ENCODE peak calls at places on chromosomes 1 and 21, in four cellular contexts. E, K, W and H are unnamed samples.

GRCh38 chr1:70764747-70765146 is 282.9 kb downstream of the PTGER3 start:
- DNase-seq in E (no peak), K (no peak), W (no peak), H (no peak)

GRCh38 chr21:44517175-44517899 is 22.7 kb downstream of the KRTAP10-1 start:
- DNase-seq in E (no peak), K (no peak), W (no peak), H (peak)

GRCh38 chr1:240092301-240093119 is 827 bp downstream of the FMN2 start:
- DNase-seq in E (peak), K (peak), W (peak), H (no peak)

GRCh38 chr1:19775317-19775716 is 24.4 kb downstream of the TMCO4 start:
- DNase-seq in E (no peak), K (no peak), W (no peak), H (peak)

GRCh38 chr1:246214708-246215504 is 292.2 kb downstream of the SMYD3 start:
- DNase-seq in E (peak), K (no peak), W (no peak), H (peak)

GRCh38 chr1:226268421-226269124 is 40.4 kb downstream of the LIN9 start:
- DNase-seq in E (peak), K (no peak), W (no peak), H (no peak)

GRCh38 chr1:93692983-93693591 is 11.4 kb upstream of the BCAR3 start:
- DNase-seq in E (peak), K (no peak), W (no peak), H (peak)

GRCh38 chr1:23283660-23284602 is 60.2 kb downstream of the HNRNPR start:
- DNase-seq in E (peak), K (no peak), W (no peak), H (peak)

GRCh38 chr1:169595764-169596711 is 9.8 kb upstream of the F5 start:
- DNase-seq in E (peak), K (no peak), W (peak), H (no peak)

GRCh38 chr21:43634618-43635017 is 24.7 kb downstream of the HSF2BP start:
- DNase-seq in E (peak), K (no peak), W (no peak), H (peak)

GRCh38 chr1:242870944-242871343 is 346.4 kb upstream of the PLD5 start:
- DNase-seq in E (no peak), K (no peak), W (no peak), H (no peak)

GRCh38 chr1:183998045-183998444 is 39.5 kb downstream of the COLGALT2 start:
- DNase-seq in E (no peak), K (no peak), W (no peak), H (no peak)

GRCh38 chr1:27391511-27392095 is 819 bp upstream of the GPR3 start:
- DNase-seq in E (no peak), K (peak), W (no peak), H (no peak)

GRCh38 chr1:229243638-229244037 is 27.3 kb upstream of the RAB4A start:
- DNase-seq in E (no peak), K (no peak), W (no peak), H (no peak)

GRCh38 chr1:154819628-154820590 is 50.2 kb downstream of the KCNN3 start:
- DNase-seq in E (no peak), K (peak), W (peak), H (peak)

GRCh38 chr1:152926091-152926490 is 17.7 kb downstream of the IVL start:
- DNase-seq in E (no peak), K (no peak), W (no peak), H (peak)

GRCh38 chr21:45580576-45581321 is 38.5 kb upstream of the SLC19A1 start:
- DNase-seq in E (no peak), K (peak), W (no peak), H (no peak)

GRCh38 chr1:47782414-47783165 is 214.6 kb downstream of the TRABD2B start:
- DNase-seq in E (no peak), K (no peak), W (no peak), H (no peak)

GRCh38 chr1:206909167-206909882 is 12.1 kb downstream of the IL24 start:
- DNase-seq in E (no peak), K (peak), W (no peak), H (peak)

GRCh38 chr1:30901798-30902652 is 6.5 kb downstream of the SDC3 start:
- DNase-seq in E (no peak), K (no peak), W (no peak), H (no peak)

GRCh38 chr1:93000751-93001175 is 39.5 kb upstream of the DIPK1A start:
- DNase-seq in E (no peak), K (no peak), W (no peak), H (peak)

GRCh38 chr1:36327421-36328087 is 4.1 kb upstream of the EVA1B start:
- DNase-seq in E (peak), K (no peak), W (no peak), H (peak)

GRCh38 chr1:226400519-226401406 is 7.1 kb downstream of the PARP1 start:
- DNase-seq in E (no peak), K (no peak), W (no peak), H (no peak)

GRCh38 chr1:234969630-234970370 is 158.8 kb downstream of the TOMM20 start:
- DNase-seq in E (peak), K (peak), W (no peak), H (peak)

GRCh38 chr1:14615539-14616218 is 17.2 kb downstream of the KAZN start:
- DNase-seq in E (no peak), K (no peak), W (no peak), H (no peak)

GRCh38 chr1:79041666-79042065 is 35.1 kb upstream of the ADGRL4 start:
- DNase-seq in E (no peak), K (no peak), W (no peak), H (no peak)

GRCh38 chr1:197675475-197676324 is 99.6 kb downstream of the DENND1B start:
- DNase-seq in E (peak), K (no peak), W (no peak), H (peak)

GRCh38 chr1:85321237-85321964 is 45.0 kb upstream of the BCL10 start:
- DNase-seq in E (peak), K (no peak), W (no peak), H (no peak)

GRCh38 chr1:214446772-214447556 is 104.4 kb downstream of the PTPN14 start:
- DNase-seq in E (peak), K (peak), W (no peak), H (peak)

GRCh38 chr1:80673935-80674597 is 1126.7 kb upstream of the ADGRL2 start:
- DNase-seq in E (no peak), K (no peak), W (no peak), H (peak)

GRCh38 chr1:248045209-248045608 is 1.4 kb upstream of the OR2L3 start:
- DNase-seq in E (no peak), K (no peak), W (no peak), H (peak)

GRCh38 chr1:155125946-155126493 is 1.7 kb upstream of the EFNA1 start:
- DNase-seq in E (peak), K (peak), W (peak), H (peak)

GRCh38 chr1:7533006-7533405 is 238.1 kb upstream of the VAMP3 start:
- DNase-seq in E (no peak), K (no peak), W (no peak), H (no peak)

GRCh38 chr1:206987873-206988272 is 17.6 kb upstream of the FCAMR start:
- DNase-seq in E (no peak), K (no peak), W (no peak), H (no peak)

GRCh38 chr1:221840511-221841243 is 98.8 kb upstream of the DUSP10 start:
- DNase-seq in E (peak), K (no peak), W (no peak), H (no peak)

GRCh38 chr21:39523398-39523797 is 71.6 kb downstream of the SH3BGR start:
- DNase-seq in E (no peak), K (no peak), W (no peak), H (no peak)

GRCh38 chr21:42063578-42064521 is 7.3 kb upstream of the UMODL1 start:
- DNase-seq in E (no peak), K (no peak), W (no peak), H (no peak)

GRCh38 chr1:12173631-12174121 is 6.9 kb downstream of the TNFRSF1B start:
- DNase-seq in E (peak), K (no peak), W (no peak), H (peak)

GRCh38 chr1:65011983-65012382 is 45.6 kb upstream of the JAK1 start:
- DNase-seq in E (no peak), K (no peak), W (no peak), H (no peak)

GRCh38 chr1:18107671-18108312 is at the start of gene IGSF21:
- DNase-seq in E (no peak), K (peak), W (no peak), H (no peak)

GRCh38 chr1:66350001-66350547 is 183.9 kb upstream of the SGIP1 start:
- DNase-seq in E (no peak), K (no peak), W (no peak), H (peak)
- H3K4me2 ChIP-seq in E (no peak), K (peak), W (no peak), H (no peak)

GRCh38 chr1:32758795-32759430 is 56.3 kb upstream of the SYNC start:
- DNase-seq in E (no peak), K (no peak), W (no peak), H (no peak)

GRCh38 chr1:32755098-32755809 is 52.7 kb upstream of the SYNC start:
- DNase-seq in E (no peak), K (peak), W (no peak), H (no peak)

GRCh38 chr1:32758177-32758794 is 55.7 kb upstream of the SYNC start:
- DNase-seq in E (no peak), K (no peak), W (no peak), H (no peak)

GRCh38 chr1:32755810-32756159 is 53.2 kb upstream of the SYNC start:
- DNase-seq in E (no peak), K (no peak), W (no peak), H (no peak)

DNA sequence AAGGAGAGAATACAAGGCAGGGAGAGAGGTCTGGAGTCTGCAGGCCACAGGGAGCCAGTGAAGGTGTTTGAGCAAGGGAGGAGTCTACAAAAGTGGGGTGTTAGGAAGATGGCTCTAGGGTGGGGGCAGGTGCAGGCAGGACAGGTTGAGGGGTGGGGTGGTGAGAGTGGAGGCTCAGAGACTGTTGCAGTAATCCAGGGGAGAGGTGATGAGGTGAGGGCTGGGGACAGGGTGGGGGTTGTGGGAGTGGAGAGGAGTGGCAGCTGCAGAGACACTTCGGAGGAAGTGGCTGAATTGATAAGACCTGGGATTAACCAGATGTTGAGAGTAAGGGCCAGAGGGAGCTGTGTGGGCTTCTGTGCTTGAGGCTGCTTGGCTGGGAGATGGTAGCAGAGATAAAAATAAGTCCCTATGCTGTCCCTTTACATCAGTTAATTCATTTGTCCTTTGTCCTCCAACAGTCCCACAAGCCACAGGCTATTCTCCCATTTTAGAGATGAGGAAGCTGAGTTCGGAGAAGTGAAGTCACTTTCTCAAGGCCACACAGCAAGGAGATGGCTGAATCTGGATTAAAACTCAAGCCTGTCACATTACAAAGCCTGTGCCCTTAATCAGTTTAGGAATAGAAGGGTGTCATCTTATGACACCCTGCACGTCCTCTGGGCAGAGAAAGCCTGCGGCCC is 54.8 kb upstream of the SYNC start:
- DNase-seq in E (no peak), K (no peak), W (no peak), H (no peak)
- H3K4me3 ChIP-seq in E (no peak), K (no peak), W (no peak), H (no peak)

GRCh38 chr1:196501760-196502428 is 106.3 kb downstream of the KCNT2 start:
- DNase-seq in E (no peak), K (no peak), W (no peak), H (peak)
- H2BK12ac ChIP-seq in E (no peak), K (no peak), W (no peak), H (no peak)

GRCh38 chr1:10911274-10912166 is 100.9 kb upstream of the TARDBP start:
- DNase-seq in E (peak), K (no peak), W (no peak), H (no peak)

GRCh38 chr1:10916311-10916710 is 96.1 kb upstream of the TARDBP start:
- DNase-seq in E (no peak), K (no peak), W (no peak), H (no peak)

GRCh38 chr1:10915594-10915993 is 96.9 kb upstream of the TARDBP start:
- DNase-seq in E (no peak), K (no peak), W (no peak), H (no peak)

GRCh38 chr1:10912441-10912840 is 100.0 kb upstream of the TARDBP start:
- DNase-seq in E (no peak), K (no peak), W (no peak), H (no peak)

DNA sequence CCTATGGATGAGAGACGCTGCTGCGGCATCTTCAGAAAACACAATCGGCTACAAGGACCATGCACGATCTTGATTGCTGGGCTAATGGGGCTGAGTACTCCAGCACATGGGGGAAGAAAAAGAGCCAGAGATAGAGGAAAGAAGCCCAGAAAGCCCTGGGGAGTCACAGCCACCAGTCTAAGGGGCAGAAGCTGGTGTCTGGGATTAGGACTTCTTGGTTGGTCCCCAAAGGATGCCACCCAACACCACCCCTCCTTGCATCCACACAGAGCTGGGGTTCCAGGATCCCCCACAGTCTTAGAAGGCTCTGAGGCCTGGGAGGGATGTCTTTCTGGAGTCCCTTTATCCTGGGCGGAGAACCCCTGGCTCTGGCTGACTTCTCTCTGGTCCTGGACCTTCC is 98.4 kb upstream of the TARDBP start:
- DNase-seq in E (no peak), K (no peak), W (no peak), H (no peak)
- H3K4me2 ChIP-seq in E (no peak), K (no peak), W (no peak), H (no peak)

DNA sequence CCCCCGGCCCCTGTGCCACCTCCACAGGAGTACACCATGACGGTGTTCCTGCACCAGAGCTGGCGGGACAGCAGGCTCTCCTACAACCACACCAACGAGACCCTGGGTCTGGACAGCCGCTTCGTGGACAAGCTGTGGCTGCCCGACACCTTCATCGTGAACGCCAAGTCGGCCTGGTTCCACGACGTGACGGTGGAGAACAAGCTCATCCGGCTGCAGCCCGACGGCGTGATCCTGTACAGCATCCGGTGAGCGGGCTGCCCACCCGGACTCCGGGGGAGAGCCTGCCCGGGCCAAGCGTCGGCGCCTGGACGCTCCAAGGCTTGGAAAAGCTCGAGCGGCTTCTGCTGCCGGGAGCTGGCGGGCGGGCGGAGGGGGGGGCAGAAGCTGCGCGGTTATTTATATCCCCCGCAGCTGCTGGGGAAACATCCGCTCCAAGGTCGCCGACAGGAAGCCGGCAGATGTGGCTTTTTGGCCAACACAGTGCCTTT is 6.4 kb downstream of the GABRD start:
- DNase-seq in E (no peak), K (no peak), W (no peak), H (no peak)
- H3K4me3 ChIP-seq in E (no peak), K (no peak), W (no peak), H (no peak)

GRCh38 chr21:17513214-17514123 is 626 bp downstream of the CXADR start:
- DNase-seq in E (peak), K (peak), W (peak), H (peak)
- H2BK12ac ChIP-seq in E (no peak), K (peak), W (no peak), H (no peak)

GRCh38 chr1:180953791-180954721 is 41.4 kb downstream of the KIAA1614 start:
- DNase-seq in E (peak), K (no peak), W (no peak), H (peak)
- H3K4me2 ChIP-seq in E (peak), K (peak), W (peak), H (no peak)

GRCh38 chr21:36647279-36648093 is 51.4 kb upstream of the SIM2 start:
- DNase-seq in E (peak), K (no peak), W (no peak), H (peak)
- H3K4me3 ChIP-seq in E (no peak), K (no peak), W (no peak), H (no peak)

GRCh38 chr1:112395261-112395831 is 668 bp upstream of the CTTNBP2NL start:
- DNase-seq in E (no peak), K (no peak), W (peak), H (peak)

GRCh38 chr1:112394743-112395062 is 1.3 kb upstream of the CTTNBP2NL start:
- DNase-seq in E (no peak), K (no peak), W (no peak), H (no peak)

GRCh38 chr1:112397051-112397471 is 1.0 kb downstream of the CTTNBP2NL start:
- DNase-seq in E (no peak), K (no peak), W (no peak), H (no peak)

GRCh38 chr1:112396668-112397025 is 633 bp downstream of the CTTNBP2NL start:
- DNase-seq in E (peak), K (no peak), W (no peak), H (no peak)

GRCh38 chr1:112395832-112396667 is at the start of gene CTTNBP2NL:
- DNase-seq in E (peak), K (peak), W (peak), H (peak)
- H2BK12ac ChIP-seq in E (peak), K (peak), W (no peak), H (peak)

DNA sequence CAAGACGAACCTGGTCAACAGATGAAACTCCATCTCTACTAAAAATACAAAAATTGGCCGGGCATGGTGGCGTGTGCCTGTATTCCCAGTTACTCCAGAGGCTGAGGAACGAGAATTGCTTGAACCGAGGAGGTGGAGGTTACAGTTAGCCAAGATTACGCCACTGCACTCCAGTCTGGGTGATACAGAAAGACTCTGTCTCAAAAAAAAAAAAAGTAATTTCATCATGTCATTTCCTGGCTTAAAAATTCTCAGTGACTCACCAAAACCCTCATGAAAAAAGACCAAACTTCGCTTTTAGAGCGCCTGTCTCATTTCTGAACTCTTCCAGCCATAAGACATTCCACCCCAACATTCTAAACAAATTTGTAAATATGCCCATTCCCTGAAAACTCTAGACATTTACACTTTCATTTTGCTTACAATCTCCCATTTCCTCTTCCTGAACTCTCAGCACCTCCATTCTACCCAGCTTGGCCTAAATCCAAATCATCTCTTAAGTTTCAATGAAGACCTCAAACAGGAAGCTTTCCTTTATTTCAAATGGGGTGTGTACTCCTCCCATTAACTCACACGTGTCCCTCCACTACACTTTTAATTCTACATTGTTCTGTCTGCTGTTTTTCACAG is 50.5 kb upstream of the PRRC2C start:
- DNase-seq in E (peak), K (no peak), W (no peak), H (peak)
- H3K4me2 ChIP-seq in E (no peak), K (no peak), W (no peak), H (no peak)